ENCODE peak calls at places on chromosomes 3 and 15, in six cellular contexts. One of them, this sample, is unnamed.

GRCh38 chr3:100159564-100160153 is 45.4 kb upstream of the FILIP1L start:
- DNase-seq in cerebellum: no peak
- DNase-seq in K562: no peak
- DNase-seq in uterus: no peak
- DNase-seq in CD8-positive, alpha-beta T cell: no peak
- DNase-seq in M059J: peak
- DNase-seq in this sample: peak

GRCh38 chr15:59686389-59686788 is 2.7 kb downstream of the BNIP2 start:
- DNase-seq in K562: no peak
- DNase-seq in uterus: no peak
- DNase-seq in cerebellum: no peak
- DNase-seq in CD8-positive, alpha-beta T cell: no peak
- DNase-seq in M059J: no peak
- DNase-seq in this sample: no peak

GRCh38 chr3:196315821-196316220 is 2.2 kb downstream of the DYNLT2B start:
- DNase-seq in M059J: no peak
- DNase-seq in cerebellum: no peak
- DNase-seq in uterus: no peak
- DNase-seq in CD8-positive, alpha-beta T cell: no peak
- DNase-seq in K562: no peak
- DNase-seq in this sample: no peak

GRCh38 chr3:194250104-194251002 is 100.8 kb downstream of the CPN2 start:
- DNase-seq in uterus: peak
- DNase-seq in CD8-positive, alpha-beta T cell: no peak
- DNase-seq in K562: no peak
- DNase-seq in cerebellum: no peak
- DNase-seq in M059J: no peak
- DNase-seq in this sample: no peak

GRCh38 chr3:114552527-114552812 is 258.6 kb downstream of the TIGIT start:
- DNase-seq in CD8-positive, alpha-beta T cell: no peak
- DNase-seq in uterus: no peak
- DNase-seq in M059J: peak
- DNase-seq in cerebellum: no peak
- DNase-seq in K562: no peak
- DNase-seq in this sample: no peak

GRCh38 chr3:192482391-192482790 is 244.9 kb downstream of the FGF12 start:
- DNase-seq in CD8-positive, alpha-beta T cell: no peak
- DNase-seq in cerebellum: no peak
- DNase-seq in K562: no peak
- DNase-seq in uterus: no peak
- DNase-seq in M059J: peak
- DNase-seq in this sample: no peak

GRCh38 chr15:94526071-94526689 is 294.8 kb downstream of the MCTP2 start:
- DNase-seq in K562: peak
- DNase-seq in CD8-positive, alpha-beta T cell: no peak
- DNase-seq in uterus: no peak
- DNase-seq in M059J: no peak
- DNase-seq in cerebellum: no peak
- DNase-seq in this sample: peak

GRCh38 chr3:138933068-138933668 is 13.8 kb downstream of the FOXL2 start:
- DNase-seq in uterus: no peak
- DNase-seq in M059J: no peak
- DNase-seq in CD8-positive, alpha-beta T cell: no peak
- DNase-seq in cerebellum: no peak
- DNase-seq in K562: no peak
- DNase-seq in this sample: no peak

GRCh38 chr15:90126022-90126421 is 23.8 kb upstream of the IDH2 start:
- DNase-seq in uterus: no peak
- DNase-seq in CD8-positive, alpha-beta T cell: no peak
- DNase-seq in cerebellum: no peak
- DNase-seq in M059J: no peak
- DNase-seq in K562: no peak
- DNase-seq in this sample: no peak

GRCh38 chr15:43942157-43942556 is 115.4 kb downstream of the WDR76 start:
- DNase-seq in CD8-positive, alpha-beta T cell: no peak
- DNase-seq in cerebellum: no peak
- DNase-seq in K562: no peak
- DNase-seq in M059J: no peak
- DNase-seq in uterus: no peak
- DNase-seq in this sample: no peak

GRCh38 chr15:41790756-41791546 is 16.7 kb downstream of the MAPKBP1 start:
- DNase-seq in uterus: peak
- DNase-seq in M059J: peak
- DNase-seq in cerebellum: no peak
- DNase-seq in K562: no peak
- DNase-seq in CD8-positive, alpha-beta T cell: no peak
- DNase-seq in this sample: peak

GRCh38 chr3:32621466-32621865 is 50.8 kb upstream of the DYNC1LI1 start:
- DNase-seq in CD8-positive, alpha-beta T cell: no peak
- DNase-seq in K562: no peak
- DNase-seq in uterus: no peak
- DNase-seq in cerebellum: no peak
- DNase-seq in M059J: no peak
- DNase-seq in this sample: no peak

GRCh38 chr3:139353920-139354556 is 10.2 kb downstream of the MRPS22 start:
- DNase-seq in K562: peak
- DNase-seq in uterus: no peak
- DNase-seq in M059J: peak
- DNase-seq in CD8-positive, alpha-beta T cell: no peak
- DNase-seq in cerebellum: peak
- DNase-seq in this sample: peak

GRCh38 chr3:48469046-48469915 is 22.7 kb downstream of the ATRIP start:
- DNase-seq in CD8-positive, alpha-beta T cell: no peak
- DNase-seq in K562: no peak
- DNase-seq in cerebellum: peak
- DNase-seq in M059J: peak
- DNase-seq in uterus: no peak
- DNase-seq in this sample: no peak

GRCh38 chr15:69660114-69660513 is 207.5 kb downstream of the RPLP1 start:
- DNase-seq in uterus: no peak
- DNase-seq in cerebellum: no peak
- DNase-seq in M059J: peak
- DNase-seq in CD8-positive, alpha-beta T cell: no peak
- DNase-seq in K562: no peak
- DNase-seq in this sample: no peak